ENCODE peak calls at places on chromosomes 6 and 20, in seven cellular contexts. V is HCEC 1CT; K is activated gamma-delta T cell treated with Interleukin-2 at 50 U/mL for 16 hours; Z is stimulated activated CD4-positive, alpha-beta T cell treated with anti-CD3 and anti-CD28 coated beads, Interleukin-1b, Interleukin-23, amount 100 ng/mL, for 1 hour; E is GM03348; C is H4; H is stimulated activated CD8-positive, alpha-beta memory T cell treated with anti-CD3 and anti-CD28 coated beads, Interleukin-7, amount 100 ng/mL, for 1 hour. W is an unnamed sample.

GRCh38 chr20:18224968-18225568 is 63.3 kb upstream of the ZNF133 start:
- DNase-seq in V (peak; percentile 57), K (no peak), Z (no peak), E (peak; percentile 67), C (peak; percentile 61), H (no peak), W (peak; percentile 52)

GRCh38 chr6:147677647-147678046 is 169.2 kb downstream of the SAMD5 start:
- DNase-seq in V (no peak), K (no peak), Z (no peak), E (no peak), C (no peak), H (no peak), W (no peak)

GRCh38 chr6:107506145-107506544 is 16.2 kb downstream of the SOBP start:
- DNase-seq in V (no peak), K (no peak), Z (no peak), E (no peak), C (no peak), H (no peak), W (no peak)

GRCh38 chr6:16523550-16524379 is 237.5 kb downstream of the ATXN1 start:
- DNase-seq in V (peak; percentile 32), K (no peak), Z (no peak), E (peak; percentile 89), C (peak; percentile 35), H (no peak), W (peak; percentile 83)

GRCh38 chr20:33522256-33522820 is 32.4 kb downstream of the CBFA2T2 start:
- DNase-seq in V (no peak), K (no peak), Z (no peak), E (no peak), C (no peak), H (no peak), W (no peak)

GRCh38 chr6:17859846-17860245 is 127.6 kb downstream of the KIF13A start:
- DNase-seq in V (no peak), K (no peak), Z (no peak), E (no peak), C (no peak), H (no peak), W (no peak)

GRCh38 chr20:61500791-61501321 is 248.8 kb downstream of the CDH4 start:
- DNase-seq in V (no peak), K (no peak), Z (no peak), E (no peak), C (no peak), H (no peak), W (no peak)

GRCh38 chr6:170438402-170438753 is 114.7 kb downstream of the PSMB1 start:
- DNase-seq in V (peak; percentile 99), K (no peak), Z (no peak), E (peak; percentile 98), C (peak; percentile 97), H (peak; percentile 14), W (peak; percentile 99)

GRCh38 chr6:33313709-33314514 is at the start of gene TAPBP:
- DNase-seq in V (peak; percentile 29), K (peak; percentile 80), Z (peak; percentile 62), E (peak; percentile 63), C (peak; percentile 59), H (peak; percentile 67), W (peak; percentile 57)

GRCh38 chr20:35618372-35619131 is 2.9 kb downstream of the SPAG4 start:
- DNase-seq in V (peak; percentile 18), K (no peak), Z (no peak), E (peak; percentile 44), C (no peak), H (no peak), W (peak; percentile 6)

GRCh38 chr6:25100288-25100687 is 164.5 kb upstream of the RIPOR2 start:
- DNase-seq in V (peak; percentile 22), K (no peak), Z (no peak), E (no peak), C (no peak), H (no peak), W (no peak)

GRCh38 chr20:12053348-12053747 is 135.7 kb downstream of the BTBD3 start:
- DNase-seq in V (peak; percentile 85), K (no peak), Z (no peak), E (peak; percentile 61), C (peak; percentile 85), H (no peak), W (peak; percentile 4)

GRCh38 chr6:140744648-140745320 is 1370.3 kb upstream of the CITED2 start:
- DNase-seq in V (peak; percentile 75), K (no peak), Z (no peak), E (peak; percentile 35), C (peak; percentile 7), H (no peak), W (peak; percentile 48)

GRCh38 chr6:88870728-88871330 is 92.6 kb downstream of the RNGTT start:
- DNase-seq in V (peak; percentile 55), K (peak; percentile 38), Z (no peak), E (peak; percentile 45), C (peak; percentile 31), H (no peak), W (peak; percentile 55)

GRCh38 chr6:30612687-30613248 is 4.3 kb downstream of the PPP1R10 start:
- DNase-seq in V (peak; percentile 34), K (no peak), Z (no peak), E (no peak), C (no peak), H (no peak), W (peak; percentile 52)

GRCh38 chr20:20410678-20411077 is 42.8 kb downstream of the INSM1 start:
- DNase-seq in V (no peak), K (no peak), Z (no peak), E (no peak), C (no peak), H (no peak), W (no peak)

GRCh38 chr6:137497722-137498463 is 3.7 kb upstream of the OLIG3 start:
- DNase-seq in V (no peak), K (no peak), Z (no peak), E (no peak), C (no peak), H (no peak), W (no peak)

GRCh38 chr20:12199703-12200102 is 282.0 kb downstream of the BTBD3 start:
- DNase-seq in V (no peak), K (no peak), Z (no peak), E (no peak), C (no peak), H (no peak), W (no peak)

GRCh38 chr6:159766923-159767322 is 5.1 kb downstream of the ACAT2 start:
- DNase-seq in V (no peak), K (no peak), Z (no peak), E (no peak), C (no peak), H (no peak), W (no peak)

GRCh38 chr6:110284877-110285276 is 73.3 kb downstream of the METTL24 start:
- DNase-seq in V (no peak), K (no peak), Z (no peak), E (no peak), C (no peak), H (no peak), W (no peak)

GRCh38 chr20:57069442-57069841 is 197.0 kb downstream of the BMP7 start:
- DNase-seq in V (no peak), K (no peak), Z (no peak), E (no peak), C (no peak), H (no peak), W (no peak)

GRCh38 chr20:33653218-33653899 is 8.8 kb upstream of the C20orf144 start:
- DNase-seq in V (peak; percentile 58), K (peak; percentile 56), Z (no peak), E (peak; percentile 87), C (peak; percentile 41), H (no peak), W (peak; percentile 46)

GRCh38 chr6:11772109-11772830 is 6.3 kb downstream of the ADTRP start:
- DNase-seq in V (peak; percentile 96), K (no peak), Z (no peak), E (peak; percentile 81), C (peak; percentile 93), H (no peak), W (peak; percentile 94)

GRCh38 chr6:104134876-104135275 is 724.8 kb downstream of the HACE1 start:
- DNase-seq in V (no peak), K (no peak), Z (no peak), E (no peak), C (no peak), H (no peak), W (no peak)

GRCh38 chr6:332671-333070 is 40.4 kb downstream of the DUSP22 start:
- DNase-seq in V (peak; percentile 25), K (no peak), Z (no peak), E (peak; percentile 76), C (no peak), H (no peak), W (no peak)

GRCh38 chr20:34110025-34111013 is 1.7 kb downstream of the EIF2S2 start:
- DNase-seq in V (no peak), K (no peak), Z (no peak), E (no peak), C (no peak), H (no peak), W (no peak)

GRCh38 chr20:62763404-62763803 is 32.9 kb upstream of the MRGBP start:
- DNase-seq in V (no peak), K (no peak), Z (no peak), E (no peak), C (no peak), H (no peak), W (no peak)

GRCh38 chr6:87210979-87211378 is 55.6 kb downstream of the ZNF292 start:
- DNase-seq in V (no peak), K (no peak), Z (no peak), E (no peak), C (no peak), H (no peak), W (no peak)

GRCh38 chr6:167094820-167095637 is 27.9 kb upstream of the CCR6 start:
- DNase-seq in V (no peak), K (no peak), Z (no peak), E (no peak), C (no peak), H (no peak), W (no peak)

GRCh38 chr6:40232698-40233097 is 298.4 kb upstream of the MOCS1 start:
- DNase-seq in V (no peak), K (no peak), Z (no peak), E (no peak), C (no peak), H (no peak), W (no peak)

GRCh38 chr6:128990349-128990748 is 107.4 kb downstream of the LAMA2 start:
- DNase-seq in V (no peak), K (no peak), Z (no peak), E (no peak), C (no peak), H (no peak), W (no peak)

GRCh38 chr6:135505648-135506047 is 8.1 kb upstream of the AHI1 start:
- DNase-seq in V (no peak), K (no peak), Z (no peak), E (no peak), C (no peak), H (no peak), W (no peak)

GRCh38 chr20:40687384-40688128 is 1.5 kb downstream of the MAFB start:
- DNase-seq in V (no peak), K (no peak), Z (no peak), E (peak; percentile 20), C (no peak), H (no peak), W (no peak)